ENCODE peak calls at places on chromosomes 13 and 19, in six cellular contexts. G is bronchial epithelial cell; K is CD8-positive, alpha-beta T cell; A is neural progenitor cell; D is uterus; I is left ventricle myocardium inferior. T is an unnamed sample. For H3K27me3, the result is how much of the 10 kb centered on the place peaks cover.

GRCh38 chr19:42250249-42250665 is 4.7 kb downstream of the ERF start:
- DNase-seq in K (no peak), A (no peak), D (peak), I (no peak), G (no peak), T (peak)

GRCh38 chr19:18499055-18499775 is 22.7 kb downstream of the ELL start:
- DNase-seq in I (no peak), G (no peak), K (no peak), A (no peak), D (no peak), T (no peak)

GRCh38 chr13:80339841-80340642 is 884 bp downstream of the SPRY2 start:
- DNase-seq in K (no peak), I (peak), D (peak), G (no peak), A (peak), T (peak)

GRCh38 chr13:86020350-86021002 is 221.3 kb upstream of the SLITRK6 start:
- DNase-seq in D (no peak), G (peak), K (no peak), I (no peak), A (no peak), T (no peak)

GRCh38 chr19:16590876-16591802 is 18.9 kb upstream of the SLC35E1 start:
- DNase-seq in I (no peak), G (no peak), D (no peak), K (no peak), A (no peak), T (no peak)

GRCh38 chr13:97567510-97568243 is 133.7 kb downstream of the RAP2A start:
- DNase-seq in A (no peak), G (peak), D (no peak), K (no peak), I (no peak), T (peak)

GRCh38 chr19:44303976-44304568 is 753 bp downstream of the ZNF235 start:
- DNase-seq in G (peak), K (no peak), A (peak), D (no peak), I (no peak), T (peak)

GRCh38 chr19:38977445-38978314 is 2.1 kb upstream of the FBXO17 start:
- DNase-seq in G (peak), I (no peak), A (no peak), D (no peak), K (no peak), T (no peak)

GRCh38 chr19:48325265-48325910 is at the start of gene EMP3:
- DNase-seq in A (peak), D (peak), G (peak), I (peak), K (peak), T (peak)

GRCh38 chr19:7730286-7731217 is 1.4 kb downstream of the CLEC4G start:
- DNase-seq in A (no peak), D (no peak), G (no peak), I (no peak), K (no peak), T (no peak)

GRCh38 chr13:41960195-41960699 is 662 bp downstream of the VWA8 start:
- DNase-seq in K (no peak), G (peak), I (no peak), D (no peak), A (no peak), T (no peak)

GRCh38 chr13:79455331-79455730 is 25.6 kb upstream of the NDFIP2 start:
- DNase-seq in A (no peak), D (no peak), I (no peak), K (no peak), G (no peak), T (no peak)

GRCh38 chr19:3045885-3046603 is 16.3 kb downstream of the TLE5 start:
- DNase-seq in D (peak), I (no peak), G (no peak), K (no peak), A (peak), T (no peak)

GRCh38 chr19:34405892-34406660 is 1.9 kb downstream of the PDCD2L start:
- DNase-seq in A (no peak), D (no peak), I (no peak), G (no peak), K (no peak), T (no peak)

GRCh38 chr13:51981355-51981754 is 29.9 kb downstream of the ATP7B start:
- DNase-seq in K (no peak), I (no peak), G (no peak), D (no peak), A (no peak), T (no peak)

GRCh38 chr19:5076440-5077208 is 107.7 kb downstream of the KDM4B start:
- DNase-seq in I (no peak), A (no peak), K (no peak), D (no peak), G (no peak), T (no peak)

GRCh38 chr13:104740616-104741222 is 1674.5 kb upstream of the SLC10A2 start:
- DNase-seq in I (no peak), A (no peak), K (no peak), G (no peak), D (no peak), T (no peak)

GRCh38 chr19:50493171-50493570 is 16.5 kb upstream of the GARIN5A start:
- DNase-seq in I (no peak), A (no peak), G (no peak), D (no peak), K (no peak), T (no peak)

GRCh38 chr19:34256835-34257558 is 2.6 kb downstream of the GARRE1 start:
- DNase-seq in G (no peak), A (no peak), D (no peak), K (no peak), I (no peak), T (no peak)

GRCh38 chr13:72255908-72256307 is 388.9 kb upstream of the DACH1 start:
- DNase-seq in G (peak), D (no peak), I (no peak), A (peak), K (no peak), T (no peak)

GRCh38 chr13:33508060-33508459 is 222.5 kb upstream of the STARD13 start:
- DNase-seq in A (no peak), D (no peak), I (no peak), K (no peak), G (no peak), T (no peak)

GRCh38 chr19:11323601-11324078 is 15.8 kb downstream of the RAB3D start:
- DNase-seq in K (no peak), D (no peak), A (no peak), G (no peak), I (no peak), T (no peak)

GRCh38 chr19:40393894-40394815 is 4.2 kb upstream of the HIPK4 start:
- DNase-seq in A (no peak), G (no peak), I (no peak), K (no peak), D (no peak), T (no peak)

GRCh38 chr13:50577806-50578205 is 265.7 kb downstream of the DLEU7 start:
- DNase-seq in K (no peak), G (no peak), D (no peak), I (no peak), A (no peak), T (no peak)

GRCh38 chr19:38952395-38953165 is 21.8 kb downstream of the MRPS12 start:
- DNase-seq in A (peak), K (no peak), D (no peak), I (no peak), G (peak), T (no peak)

GRCh38 chr19:49129238-49129583 is 9.9 kb downstream of the PPFIA3 start:
- DNase-seq in G (no peak), D (no peak), A (peak), K (no peak), I (no peak), T (no peak)

GRCh38 chr13:110138009-110138699 is 168.8 kb downstream of the COL4A1 start:
- DNase-seq in A (peak), D (peak), K (peak), I (peak), G (peak), T (peak)

GRCh38 chr19:30212574-30212973 is 159.6 kb upstream of the ZNF536 start:
- DNase-seq in G (no peak), A (no peak), D (no peak), I (no peak), K (no peak), T (peak)

GRCh38 chr19:30208661-30209060 is 163.5 kb upstream of the ZNF536 start:
- DNase-seq in D (no peak), K (no peak), G (no peak), I (no peak), A (no peak), T (peak)

GRCh38 chr19:30207357-30207756 is 164.8 kb upstream of the ZNF536 start:
- DNase-seq in A (no peak), K (no peak), I (no peak), G (no peak), D (no peak), T (no peak)

GRCh38 chr19:30206187-30206586 is 166.0 kb upstream of the ZNF536 start:
- DNase-seq in I (no peak), K (no peak), G (no peak), A (no peak), D (no peak), T (no peak)

DNA sequence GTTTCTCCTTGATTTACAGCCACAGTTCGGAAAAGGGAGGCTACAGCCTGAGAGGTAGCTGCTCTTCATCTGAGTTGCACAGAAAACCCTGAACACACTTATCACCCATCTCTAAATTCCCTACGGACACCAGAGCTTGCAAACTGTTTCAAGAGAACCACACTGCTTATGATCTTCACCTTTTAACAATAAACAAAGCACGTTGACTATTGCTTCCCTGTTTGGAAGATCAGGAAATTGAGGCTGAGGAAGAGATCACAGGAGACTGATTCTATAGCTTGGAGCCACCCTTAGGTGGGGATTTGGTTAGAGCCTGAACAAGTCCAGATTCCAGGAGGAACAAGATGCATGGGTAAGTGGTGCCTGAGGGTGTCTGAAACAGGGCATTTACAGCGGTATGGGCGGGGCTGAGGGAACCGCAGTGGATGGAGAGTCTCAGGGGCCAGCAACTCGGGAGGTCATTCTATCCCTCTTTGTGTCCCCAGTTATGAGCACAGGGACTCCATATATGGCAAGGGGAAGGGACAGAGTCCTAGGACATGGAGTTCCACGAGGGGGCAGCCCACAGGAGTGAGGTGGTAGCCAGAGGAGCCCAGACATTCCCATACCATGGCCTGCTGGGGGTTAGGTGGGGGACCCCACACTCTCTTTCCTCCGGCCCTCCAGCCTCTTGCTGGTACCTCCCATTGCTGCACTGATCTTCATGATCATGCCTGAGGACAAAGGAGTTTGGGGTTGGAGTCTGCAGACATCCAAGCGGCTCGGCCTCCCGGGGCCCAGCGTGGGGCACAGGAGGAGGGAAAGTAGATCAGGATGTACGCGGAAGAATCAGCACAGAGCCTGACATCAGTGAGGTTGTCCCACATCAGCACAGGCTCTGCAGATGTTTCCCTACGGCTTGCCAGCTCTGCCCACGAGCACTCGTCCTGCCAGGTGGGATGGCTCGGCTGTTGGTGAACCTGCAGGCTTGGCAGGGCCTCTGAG is 162.3 kb upstream of the ZNF536 start:
- DNase-seq in G (no peak), K (no peak), I (no peak), D (no peak), A (no peak), T (peak)
- H3K27me3 ChIP-seq in G (under half), K (under half), I (half or more), D (under half), A (under half), T (under half)

DNA sequence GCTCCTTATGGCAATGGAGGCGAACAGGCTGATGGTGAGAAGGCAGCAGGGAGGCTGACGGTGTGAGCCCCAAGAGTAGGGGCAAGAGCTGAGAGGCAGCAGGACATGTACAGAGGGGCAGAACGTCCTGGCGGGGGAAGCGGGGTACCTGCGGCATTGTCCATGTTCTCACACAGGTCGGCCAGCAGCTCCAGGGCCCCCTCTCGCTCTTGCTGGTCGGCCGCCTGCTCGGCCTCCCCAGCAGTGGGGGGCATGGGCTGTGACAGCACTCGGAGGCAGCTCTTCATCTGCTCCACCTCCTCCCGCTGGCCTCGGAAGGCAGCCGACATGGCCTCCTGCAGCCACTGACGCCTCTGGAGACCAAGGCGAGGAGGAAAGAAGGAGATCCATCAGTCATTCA is 2.4 kb downstream of the HSPBP1 start:
- DNase-seq in A (no peak), I (no peak), G (no peak), D (no peak), K (no peak), T (no peak)
- H3K4me3 ChIP-seq in A (no peak), I (no peak), G (no peak), D (no peak), K (no peak), T (no peak)

GRCh38 chr19:1423445-1424181 is 14.6 kb upstream of the RPS15 start:
- DNase-seq in G (no peak), A (no peak), I (no peak), D (no peak), K (no peak), T (no peak)

GRCh38 chr19:1424182-1424955 is 13.8 kb upstream of the RPS15 start:
- DNase-seq in A (no peak), G (no peak), K (no peak), D (no peak), I (no peak), T (no peak)

GRCh38 chr19:1422360-1422759 is 15.0 kb downstream of the DAZAP1 start:
- DNase-seq in G (no peak), K (no peak), I (no peak), A (no peak), D (no peak), T (no peak)

GRCh38 chr19:1421958-1422305 is 14.5 kb downstream of the DAZAP1 start:
- DNase-seq in G (no peak), D (no peak), I (no peak), A (no peak), K (no peak), T (no peak)

DNA sequence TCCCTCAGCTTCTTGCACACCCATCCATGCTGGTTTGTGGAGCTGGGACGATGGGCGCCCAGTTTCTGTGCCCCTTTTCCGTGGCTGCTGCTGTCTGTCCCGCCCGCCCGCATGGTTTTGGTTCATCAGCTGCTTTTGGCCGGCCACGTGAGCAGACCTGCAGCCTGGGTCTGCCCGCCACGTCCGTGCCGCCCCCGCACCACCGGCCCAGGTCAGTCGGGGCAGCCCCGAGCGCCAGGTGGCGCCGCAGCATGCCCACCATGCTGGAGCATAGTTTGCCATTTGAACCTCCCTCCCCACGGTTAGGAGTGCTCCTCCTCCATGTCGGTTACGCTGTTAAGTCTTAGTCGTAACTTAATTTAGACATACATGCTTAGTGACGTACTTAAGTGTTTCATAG is 15.3 kb upstream of the RPS15 start:
- DNase-seq in A (no peak), D (no peak), G (no peak), K (no peak), I (no peak), T (no peak)
- TF ChIP-seq CTCF in A (peak), D (no peak), G (no peak), K (no peak), I (no peak), T (no peak)

GRCh38 chr19:54252845-54253244 is 4.2 kb downstream of the LILRB5 start:
- DNase-seq in A (no peak), G (no peak), I (no peak), D (no peak), K (no peak), T (peak)
- H3K27me3 ChIP-seq in A (under half), G (under half), I (half or more), D (under half), K (under half), T (under half)

DNA sequence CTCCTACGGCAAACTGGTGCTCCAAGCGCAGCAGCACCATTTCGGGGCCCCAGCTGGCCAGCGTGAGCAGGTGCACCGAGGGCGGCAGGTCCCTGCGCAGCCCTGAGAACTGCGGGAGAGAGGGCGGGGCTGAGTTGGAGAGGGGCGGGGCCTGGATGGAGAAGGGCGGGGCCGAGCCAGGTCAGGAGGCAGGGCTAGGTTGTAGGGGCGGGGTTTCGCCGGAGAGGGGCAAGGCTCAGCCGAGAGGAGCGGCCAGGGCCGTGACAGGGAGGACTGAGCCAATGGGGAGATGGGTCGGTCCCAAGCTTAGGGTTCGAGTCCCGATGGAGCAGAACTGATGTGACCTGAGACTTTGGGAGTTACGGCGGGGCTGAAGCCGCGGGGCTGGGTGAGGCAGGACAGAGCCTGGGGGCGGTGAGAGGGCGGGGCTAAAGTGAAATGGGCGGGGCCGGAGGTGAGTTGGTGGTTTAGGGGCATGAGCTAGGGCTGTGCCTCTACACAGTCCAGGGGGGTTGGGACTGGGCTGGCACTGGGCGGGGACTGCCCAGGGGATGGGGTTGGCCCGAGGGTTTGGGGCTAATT is 19.0 kb downstream of the MAN2B1 start:
- DNase-seq in I (no peak), G (peak), A (peak), K (no peak), D (peak), T (no peak)
- H3K4me3 ChIP-seq in I (peak), G (peak), A (no peak), K (no peak), D (peak), T (peak)